ENCODE peak calls at places on chromosomes 7 and 10, in eight cellular contexts. M is effector CD4-positive, alpha-beta T cell; J is stimulated activated CD4-positive, alpha-beta T cell treated with anti-CD3 and anti-CD28 coated beads, Interleukin-12 subunit alpha, Interleukin-12 subunit beta, amount 100 ng/mL, for 24 hours; K is cardiac muscle cell; C is NCI-H2171 treated with DMSO at 0.1 percent for 48 hours; Z is AG09309; V is HEK293T; Y is activated CD4-positive, alpha-beta T cell treated with anti-CD3 and anti-CD28 coated beads for 36 hours. L is an unnamed sample.

GRCh38 chr10:73969224-73969811 is 28.6 kb upstream of the VCL start:
- DNase-seq in M (no peak), J (no peak), K (no peak), C (no peak), Z (no peak), V (no peak), Y (no peak), L (no peak)

GRCh38 chr10:25758041-25758457 is 176.0 kb upstream of the MYO3A start:
- DNase-seq in M (no peak), J (no peak), K (peak; percentile 63), C (peak; percentile 46), Z (no peak), V (peak; percentile 46), Y (peak; percentile 18), L (no peak)

GRCh38 chr10:16816830-16817124 is 447 bp downstream of the RSU1 start:
- DNase-seq in M (no peak), J (no peak), K (no peak), C (no peak), Z (no peak), V (no peak), Y (no peak), L (no peak)

GRCh38 chr10:32957341-32958084 is 517 bp downstream of the ITGB1 start:
- DNase-seq in M (no peak), J (no peak), K (peak; percentile 52), C (no peak), Z (no peak), V (peak; percentile 30), Y (peak; percentile 71), L (no peak)

GRCh38 chr10:71975087-71975890 is 11.1 kb downstream of the CHST3 start:
- DNase-seq in M (no peak), J (no peak), K (no peak), C (no peak), Z (no peak), V (no peak), Y (no peak), L (no peak)

GRCh38 chr7:16970732-16971495 is 89.1 kb upstream of the AGR3 start:
- DNase-seq in M (no peak), J (no peak), K (no peak), C (no peak), Z (no peak), V (no peak), Y (no peak), L (no peak)

GRCh38 chr7:159000859-159001435 is 143.7 kb downstream of the VIPR2 start:
- DNase-seq in M (no peak), J (no peak), K (no peak), C (no peak), Z (no peak), V (no peak), Y (no peak), L (no peak)

GRCh38 chr7:121485457-121486243 is 89.5 kb upstream of the FAM3C start:
- DNase-seq in M (no peak), J (no peak), K (no peak), C (peak; percentile 9), Z (peak; percentile 13), V (no peak), Y (no peak), L (no peak)

GRCh38 chr7:22781230-22781711 is 41.4 kb downstream of the TOMM7 start:
- DNase-seq in M (no peak), J (no peak), K (no peak), C (no peak), Z (peak; percentile 83), V (no peak), Y (no peak), L (peak; percentile 33)

GRCh38 chr7:157389951-157390730 is 53.3 kb downstream of the DNAJB6 start:
- DNase-seq in M (no peak), J (no peak), K (no peak), C (no peak), Z (no peak), V (no peak), Y (peak; percentile 43), L (no peak)

GRCh38 chr7:87831127-87831526 is 45.0 kb downstream of the SLC25A40 start:
- DNase-seq in M (no peak), J (no peak), K (no peak), C (no peak), Z (no peak), V (no peak), Y (no peak), L (no peak)

GRCh38 chr10:3655528-3655927 is 129.5 kb downstream of the KLF6 start:
- DNase-seq in M (no peak), J (no peak), K (no peak), C (no peak), Z (no peak), V (no peak), Y (no peak), L (no peak)

GRCh38 chr7:28517206-28517605 is 104.9 kb downstream of the CREB5 start:
- DNase-seq in M (no peak), J (no peak), K (peak; percentile 31), C (no peak), Z (no peak), V (no peak), Y (no peak), L (no peak)

GRCh38 chr7:152553671-152554317 is 118.0 kb upstream of the KMT2C start:
- DNase-seq in M (no peak), J (no peak), K (peak; percentile 24), C (no peak), Z (no peak), V (no peak), Y (no peak), L (no peak)

GRCh38 chr10:58740620-58741369 is 228.1 kb downstream of the BICC1 start:
- DNase-seq in M (no peak), J (no peak), K (no peak), C (no peak), Z (no peak), V (no peak), Y (no peak), L (no peak)

GRCh38 chr7:17640730-17641377 is 299.4 kb downstream of the SNX13 start:
- DNase-seq in M (no peak), J (no peak), K (peak; percentile 51), C (peak; percentile 23), Z (no peak), V (peak; percentile 45), Y (peak; percentile 38), L (peak; percentile 26)

GRCh38 chr10:14302035-14302434 is 28.7 kb downstream of the FRMD4A start:
- DNase-seq in M (no peak), J (no peak), K (peak; percentile 2), C (no peak), Z (peak; percentile 5), V (peak; percentile 30), Y (no peak), L (no peak)

GRCh38 chr10:124678566-124679240 is 65.5 kb downstream of the FAM53B start:
- DNase-seq in M (no peak), J (no peak), K (no peak), C (no peak), Z (no peak), V (no peak), Y (peak; percentile 34), L (no peak)

GRCh38 chr10:128896183-128896805 is 570.7 kb upstream of the MGMT start:
- DNase-seq in M (no peak), J (no peak), K (no peak), C (no peak), Z (no peak), V (no peak), Y (no peak), L (peak; percentile 5)

GRCh38 chr7:150382123-150382843 is 3.2 kb downstream of the ZNF775 start:
- DNase-seq in M (no peak), J (no peak), K (no peak), C (no peak), Z (no peak), V (no peak), Y (no peak), L (no peak)

GRCh38 chr7:98755138-98755898 is 114.5 kb downstream of the TMEM130 start:
- DNase-seq in M (no peak), J (no peak), K (no peak), C (no peak), Z (no peak), V (no peak), Y (peak; percentile 10), L (no peak)

GRCh38 chr7:132351858-132352539 is 224.3 kb downstream of the PLXNA4 start:
- DNase-seq in M (no peak), J (no peak), K (no peak), C (no peak), Z (no peak), V (no peak), Y (no peak), L (no peak)

GRCh38 chr7:33757050-33757449 is 148.3 kb upstream of the BMPER start:
- DNase-seq in M (no peak), J (no peak), K (no peak), C (no peak), Z (no peak), V (no peak), Y (no peak), L (no peak)

GRCh38 chr7:88629559-88629958 is 129.9 kb upstream of the ZNF804B start:
- DNase-seq in M (no peak), J (no peak), K (no peak), C (no peak), Z (no peak), V (no peak), Y (no peak), L (no peak)

GRCh38 chr7:158397885-158398284 is 189.7 kb downstream of the PTPRN2 start:
- DNase-seq in M (no peak), J (no peak), K (no peak), C (no peak), Z (no peak), V (no peak), Y (no peak), L (no peak)

GRCh38 chr10:86249794-86250193 is 116.8 kb downstream of the GRID1 start:
- DNase-seq in M (no peak), J (no peak), K (no peak), C (no peak), Z (no peak), V (no peak), Y (no peak), L (no peak)

GRCh38 chr10:32692174-32692573 is 246.2 kb downstream of the CCDC7 start:
- DNase-seq in M (no peak), J (no peak), K (no peak), C (no peak), Z (peak; percentile 31), V (no peak), Y (no peak), L (no peak)

GRCh38 chr10:21197006-21197405 is 299.9 kb upstream of the NEBL start:
- DNase-seq in M (no peak), J (no peak), K (no peak), C (no peak), Z (no peak), V (no peak), Y (no peak), L (no peak)

GRCh38 chr7:38881015-38881414 is 28.0 kb downstream of the VPS41 start:
- DNase-seq in M (no peak), J (no peak), K (no peak), C (no peak), Z (no peak), V (no peak), Y (no peak), L (no peak)

GRCh38 chr10:47253651-47254375 is 46.2 kb upstream of the GDF10 start:
- DNase-seq in M (no peak), J (no peak), K (peak; percentile 28), C (no peak), Z (no peak), V (no peak), Y (no peak), L (no peak)

GRCh38 chr10:52541082-52541481 is 227.0 kb downstream of the DKK1 start:
- DNase-seq in M (no peak), J (no peak), K (no peak), C (no peak), Z (peak; percentile 85), V (no peak), Y (no peak), L (peak; percentile 68)

GRCh38 chr10:5551531-5552375 is 27.0 kb downstream of the CALML3 start:
- DNase-seq in M (no peak), J (peak; percentile 49), K (no peak), C (no peak), Z (no peak), V (no peak), Y (peak; percentile 90), L (no peak)

GRCh38 chr7:69105092-69105491 is 493.2 kb upstream of the AUTS2 start:
- DNase-seq in M (no peak), J (no peak), K (no peak), C (no peak), Z (no peak), V (no peak), Y (no peak), L (no peak)

GRCh38 chr7:81852701-81853100 is 82.9 kb upstream of the HGF start:
- DNase-seq in M (no peak), J (no peak), K (no peak), C (no peak), Z (no peak), V (no peak), Y (no peak), L (no peak)